ENCODE peak calls at places on chromosome 3, in ten cellular contexts. O is activated T-cell treated with anti-CD3 and anti-CD28 coated beads for 48 hours; Y is NCI-H1105; X is mucosa of gallbladder; E is right atrium auricular region; M is Daoy; F is ovary; A is T-helper 9 cell; P is NCI-H510A treated with DMSO at 0.1 percent for 48 hours; T is activated CD8-positive, alpha-beta memory T cell treated with anti-CD3 and anti-CD28 coated beads, Interleukin-2, amount 50 U/mL, for 4 hours. G is an unnamed sample.

GRCh38 chr3:174859109-174859735 is at the start of gene NAALADL2:
- DNase-seq in O (no peak), Y (peak), X (peak), E (no peak), M (no peak), F (no peak), A (no peak), P (peak), T (no peak), G (no peak)

GRCh38 chr3:129051776-129052400 is 8.7 kb upstream of the GP9 start:
- DNase-seq in O (no peak), Y (no peak), X (peak), E (peak), M (no peak), F (no peak), A (no peak), P (peak), T (no peak), G (no peak)

GRCh38 chr3:134430174-134430573 is 55.6 kb downstream of the ANAPC13 start:
- DNase-seq in O (no peak), Y (no peak), X (no peak), E (no peak), M (no peak), F (no peak), A (no peak), P (no peak), T (no peak), G (no peak)

GRCh38 chr3:189294649-189295048 is 122.9 kb downstream of the TPRG1 start:
- DNase-seq in O (no peak), Y (no peak), X (no peak), E (no peak), M (no peak), F (no peak), A (no peak), P (no peak), T (no peak), G (no peak)

GRCh38 chr3:189041482-189042090 is 130.2 kb upstream of the TPRG1 start:
- DNase-seq in O (peak), Y (peak), X (peak), E (no peak), M (peak), F (peak), A (peak), P (peak), T (peak), G (peak)

GRCh38 chr3:170813261-170813660 is 56.7 kb downstream of the RPL22L1 start:
- DNase-seq in O (no peak), Y (no peak), X (no peak), E (no peak), M (no peak), F (no peak), A (no peak), P (no peak), T (no peak), G (no peak)

GRCh38 chr3:22392859-22393258 is 641.8 kb upstream of the ZNF385D start:
- DNase-seq in O (no peak), Y (no peak), X (no peak), E (no peak), M (no peak), F (no peak), A (no peak), P (no peak), T (no peak), G (no peak)

GRCh38 chr3:50189274-50189673 is 2.1 kb upstream of the GNAT1 start:
- DNase-seq in O (peak), Y (no peak), X (peak), E (peak), M (peak), F (peak), A (no peak), P (peak), T (no peak), G (peak)

GRCh38 chr3:60269377-60269776 is 981.9 kb downstream of the FHIT start:
- DNase-seq in O (no peak), Y (no peak), X (no peak), E (no peak), M (no peak), F (no peak), A (no peak), P (no peak), T (no peak), G (no peak)

GRCh38 chr3:111577798-111578685 is 17.1 kb downstream of the ZBED2 start:
- DNase-seq in O (no peak), Y (no peak), X (no peak), E (no peak), M (peak), F (no peak), A (no peak), P (no peak), T (no peak), G (peak)

GRCh38 chr3:61829301-61830110 is 268.1 kb downstream of the PTPRG start:
- DNase-seq in O (no peak), Y (no peak), X (no peak), E (no peak), M (no peak), F (no peak), A (no peak), P (no peak), T (no peak), G (peak)

GRCh38 chr3:126961191-126961790 is 21.6 kb upstream of the PLXNA1 start:
- DNase-seq in O (no peak), Y (no peak), X (no peak), E (peak), M (peak), F (peak), A (no peak), P (no peak), T (peak), G (no peak)

GRCh38 chr3:36991147-36991546 is 1.8 kb downstream of the EPM2AIP1 start:
- DNase-seq in O (no peak), Y (no peak), X (no peak), E (no peak), M (no peak), F (no peak), A (no peak), P (no peak), T (no peak), G (no peak)

G was measured in neural progenitor cell.